ENCODE peak calls at places on chromosome 10, in six cellular contexts. S, R, T, B, C and N are unnamed samples.

GRCh38 chr10:103546401-103546800 is 52.9 kb downstream of the NEURL1 start:
- DNase-seq in S (no peak), R (no peak), T (no peak), B (no peak), C (no peak), N (no peak)

GRCh38 chr10:116014859-116015258 is 258.1 kb downstream of the GFRA1 start:
- DNase-seq in S (no peak), R (no peak), T (no peak), B (no peak), C (peak; percentile 52), N (no peak)

GRCh38 chr10:99660662-99661369 is 1.5 kb downstream of the ENTPD7 start:
- DNase-seq in S (no peak), R (no peak), T (no peak), B (no peak), C (peak; percentile 31), N (no peak)

GRCh38 chr10:75294031-75294437 is 58.3 kb upstream of the COMTD1 start:
- DNase-seq in S (no peak), R (no peak), T (no peak), B (no peak), C (peak; percentile 8), N (no peak)

GRCh38 chr10:13001041-13001886 is at the start of gene CCDC3:
- DNase-seq in S (no peak), R (no peak), T (peak; percentile 51), B (peak; percentile 31), C (peak; percentile 24), N (no peak)

GRCh38 chr10:117439243-117439912 is 64.1 kb upstream of the PDZD8 start:
- DNase-seq in S (no peak), R (no peak), T (peak; percentile 77), B (no peak), C (peak; percentile 91), N (no peak)

GRCh38 chr10:14184841-14185500 is 145.8 kb downstream of the FRMD4A start:
- DNase-seq in S (no peak), R (peak; percentile 77), T (no peak), B (no peak), C (peak; percentile 24), N (peak; percentile 70)

GRCh38 chr10:99536400-99537254 is 3.9 kb downstream of the NKX2-3 start:
- DNase-seq in S (no peak), R (no peak), T (no peak), B (no peak), C (no peak), N (peak; percentile 27)

GRCh38 chr10:25557136-25557535 is 376.9 kb upstream of the MYO3A start:
- DNase-seq in S (no peak), R (no peak), T (no peak), B (no peak), C (peak; percentile 57), N (no peak)

GRCh38 chr10:101224060-101224909 is 5.0 kb downstream of the LBX1 start:
- DNase-seq in S (no peak), R (no peak), T (no peak), B (no peak), C (no peak), N (no peak)

GRCh38 chr10:48811917-48812316 is 127.2 kb downstream of the WDFY4 start:
- DNase-seq in S (no peak), R (no peak), T (no peak), B (no peak), C (peak; percentile 10), N (no peak)

GRCh38 chr10:111076191-111076681 is 593 bp upstream of the ADRA2A start:
- DNase-seq in S (peak; percentile 48), R (peak; percentile 46), T (peak; percentile 49), B (peak; percentile 59), C (peak; percentile 39), N (peak; percentile 60)

GRCh38 chr10:3048114-3049019 is 19.0 kb upstream of the PFKP start:
- DNase-seq in S (no peak), R (no peak), T (no peak), B (no peak), C (peak; percentile 61), N (no peak)

GRCh38 chr10:76031099-76031498 is 599.7 kb downstream of the LRMDA start:
- DNase-seq in S (no peak), R (no peak), T (no peak), B (no peak), C (no peak), N (no peak)

GRCh38 chr10:81108516-81109199 is 571.0 kb downstream of the SH2D4B start:
- DNase-seq in S (no peak), R (no peak), T (no peak), B (no peak), C (no peak), N (no peak)

GRCh38 chr10:75230600-75231038 is 5.1 kb downstream of the COMTD1 start:
- DNase-seq in S (peak; percentile 70), R (peak; percentile 97), T (peak; percentile 90), B (peak; percentile 90), C (peak; percentile 73), N (peak; percentile 97)

GRCh38 chr10:21524526-21525366 is 736 bp downstream of the SKIDA1 start:
- DNase-seq in S (peak; percentile 54), R (no peak), T (no peak), B (no peak), C (peak; percentile 68), N (no peak)